ENCODE peak calls at places on chromosomes 1 and 21, in nine cellular contexts. X is right cardiac atrium; S is PC-3; R is aorta; U is left ventricle myocardium inferior; M is pancreas; H is endodermal cell; A is CD8-positive, alpha-beta memory T cell; P is kidney. T is an unnamed sample.

GRCh38 chr1:218164111-218164929 is 120.8 kb upstream of the RRP15 start:
- DNase-seq in X (peak; percentile 66), S (peak; percentile 93), R (no peak), U (peak; percentile 28), M (peak; percentile 62), H (peak; percentile 91), A (no peak), P (peak; percentile 65), T (no peak)

GRCh38 chr1:54488831-54489626 is 59.0 kb upstream of the ACOT11 start:
- DNase-seq in X (peak; percentile 94), S (peak; percentile 84), R (peak; percentile 94), U (peak; percentile 79), M (peak; percentile 95), H (peak; percentile 96), A (peak; percentile 66), P (peak; percentile 93), T (peak; percentile 90)

GRCh38 chr1:36094621-36095061 is 5.9 kb downstream of the ADPRS start:
- DNase-seq in X (no peak), S (no peak), R (peak; percentile 46), U (no peak), M (peak; percentile 41), H (no peak), A (no peak), P (peak; percentile 30), T (no peak)

GRCh38 chr1:209689484-209689883 is 14.3 kb downstream of the G0S2 start:
- DNase-seq in X (peak; percentile 52), S (peak; percentile 65), R (no peak), U (no peak), M (no peak), H (no peak), A (no peak), P (no peak), T (no peak)

GRCh38 chr1:25692560-25692959 is 76.0 kb downstream of the MAN1C1 start:
- DNase-seq in X (peak; percentile 59), S (no peak), R (peak; percentile 43), U (no peak), M (no peak), H (peak; percentile 89), A (no peak), P (no peak), T (no peak)

GRCh38 chr1:168235548-168235885 is 9.7 kb downstream of the SFT2D2 start:
- DNase-seq in X (no peak), S (no peak), R (no peak), U (no peak), M (no peak), H (no peak), A (no peak), P (no peak), T (no peak)

GRCh38 chr1:98086156-98086555 is 165.3 kb upstream of the DPYD start:
- DNase-seq in X (no peak), S (peak; percentile 39), R (no peak), U (no peak), M (no peak), H (no peak), A (no peak), P (no peak), T (no peak)

GRCh38 chr1:67313934-67314671 is 6.4 kb downstream of the IL12RB2 start:
- DNase-seq in X (no peak), S (no peak), R (no peak), U (no peak), M (no peak), H (no peak), A (no peak), P (no peak), T (no peak)

GRCh38 chr1:76190749-76191424 is 116.3 kb downstream of the ST6GALNAC3 start:
- DNase-seq in X (no peak), S (no peak), R (no peak), U (no peak), M (no peak), H (no peak), A (no peak), P (no peak), T (no peak)

GRCh38 chr21:44949161-44950015 is 9.6 kb downstream of the SLX9 start:
- DNase-seq in X (peak; percentile 97), S (peak; percentile 81), R (peak; percentile 96), U (peak; percentile 89), M (peak; percentile 98), H (peak; percentile 98), A (peak; percentile 79), P (peak; percentile 94), T (peak; percentile 89)

GRCh38 chr1:231983266-231984193 is 356.9 kb downstream of the DISC1 start:
- DNase-seq in X (no peak), S (peak; percentile 23), R (no peak), U (no peak), M (no peak), H (peak; percentile 56), A (no peak), P (no peak), T (no peak)

GRCh38 chr1:31521761-31522555 is 54.4 kb upstream of the TINAGL1 start:
- DNase-seq in X (no peak), S (no peak), R (no peak), U (no peak), M (no peak), H (no peak), A (no peak), P (no peak), T (no peak)

DNA sequence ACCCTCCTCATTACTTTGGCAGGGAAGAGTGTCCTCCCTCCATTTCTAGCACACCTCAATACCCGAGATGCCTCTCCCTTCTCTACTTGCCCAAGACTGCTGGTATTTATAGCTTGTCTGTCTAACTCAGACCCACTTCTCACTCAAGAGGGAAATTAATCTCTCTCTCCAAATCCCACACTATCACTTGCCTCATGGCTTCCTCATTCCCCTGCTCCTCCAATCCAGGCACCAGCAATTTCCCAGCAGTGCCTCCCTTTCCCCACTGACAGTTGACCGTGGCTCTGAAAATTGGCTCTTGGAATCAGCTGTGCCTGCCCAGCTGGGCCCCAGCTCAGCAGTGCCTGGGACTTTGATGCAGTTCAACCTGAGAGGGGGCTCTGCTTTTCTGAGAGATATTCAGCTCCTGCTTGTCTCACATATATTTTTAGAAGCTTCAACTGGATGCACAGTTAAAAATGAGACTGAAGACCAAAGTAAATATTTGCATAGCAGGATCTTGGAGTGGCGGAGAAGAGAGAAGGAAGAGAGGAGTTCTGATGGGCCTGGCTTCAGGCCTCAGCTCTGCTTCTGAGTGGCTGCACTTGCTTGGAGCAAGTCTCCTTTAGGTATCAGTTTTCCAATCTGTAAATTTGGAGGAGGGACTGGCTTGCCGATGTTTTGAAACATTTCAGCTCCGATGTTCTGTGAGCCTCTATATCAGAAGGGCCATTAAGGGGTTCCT is 81.1 kb upstream of the SPATA6 start:
- DNase-seq in X (peak; percentile 35), S (no peak), R (no peak), U (no peak), M (no peak), H (no peak), A (no peak), P (no peak), T (no peak)
- H3K27ac ChIP-seq in X (no peak overlapping the region), S (no peak overlapping the region), R (no peak overlapping the region), U (no peak overlapping the region), M (no peak overlapping the region), H (no peak overlapping the region), A (no peak overlapping the region), P (no peak overlapping the region), T (no peak overlapping the region)

GRCh38 chr1:205319081-205320018 is 2.2 kb downstream of the NUAK2 start:
- DNase-seq in X (peak; percentile 86), S (peak; percentile 85), R (no peak), U (peak; percentile 71), M (peak; percentile 73), H (no peak), A (no peak), P (peak; percentile 77), T (peak; percentile 69)
- H3K4me1 ChIP-seq in X (peaks cover 16% of the 10 kb centered on the region), S (peaks cover 42% of the 10 kb centered on the region), R (no peaks in the 10 kb centered on the region), U (peaks cover 72% of the 10 kb centered on the region), M (peaks cover 54% of the 10 kb centered on the region), H (peaks cover 26% of the 10 kb centered on the region), A (peaks cover 63% of the 10 kb centered on the region), P (peaks cover 35% of the 10 kb centered on the region), T (peaks cover 11% of the 10 kb centered on the region)

GRCh38 chr1:33653226-33653625 is 180.8 kb downstream of the ZSCAN20 start:
- DNase-seq in X (peak; percentile 71), S (no peak), R (no peak), U (peak; percentile 54), M (no peak), H (no peak), A (no peak), P (no peak), T (no peak)

GRCh38 chr1:33655496-33655895 is 183.1 kb downstream of the ZSCAN20 start:
- DNase-seq in X (peak; percentile 87), S (no peak), R (no peak), U (peak; percentile 58), M (no peak), H (peak; percentile 15), A (no peak), P (no peak), T (no peak)

GRCh38 chr1:33656467-33656866 is 184.0 kb downstream of the ZSCAN20 start:
- DNase-seq in X (no peak), S (no peak), R (no peak), U (no peak), M (no peak), H (peak; percentile 16), A (no peak), P (no peak), T (no peak)

GRCh38 chr1:33657833-33658232 is 185.4 kb downstream of the ZSCAN20 start:
- DNase-seq in X (no peak), S (no peak), R (no peak), U (peak; percentile 36), M (no peak), H (peak; percentile 13), A (no peak), P (no peak), T (no peak)

DNA sequence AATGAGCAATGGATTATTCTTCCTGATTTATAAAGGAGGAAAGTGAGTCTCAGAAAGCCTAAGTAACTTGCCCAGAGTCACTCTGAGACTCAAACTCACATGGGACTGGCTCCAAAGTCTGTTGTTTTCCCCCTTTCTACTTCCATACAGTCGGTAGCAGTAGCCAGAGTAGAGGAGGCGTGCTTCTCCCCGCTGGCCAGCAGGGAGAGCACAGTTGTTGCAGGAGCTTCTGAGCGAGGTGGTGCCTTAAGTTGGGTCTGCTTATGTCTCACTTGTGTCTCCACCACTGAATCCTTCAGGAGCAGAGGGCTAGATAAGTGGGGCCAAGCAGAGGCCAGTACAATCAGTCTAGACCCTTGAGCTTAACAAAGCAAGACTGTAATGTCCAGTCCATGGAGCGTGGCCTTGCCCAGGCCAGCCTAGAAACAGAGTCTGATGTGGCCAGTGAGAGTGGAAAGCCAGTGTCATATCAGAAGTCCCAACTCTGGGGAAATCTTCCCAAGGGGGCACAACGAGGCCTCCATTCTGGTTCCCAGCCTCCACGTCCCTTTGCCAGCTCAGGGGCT is 181.9 kb downstream of the ZSCAN20 start:
- DNase-seq in X (no peak), S (peak; percentile 8), R (no peak), U (no peak), M (no peak), H (peak; percentile 78), A (no peak), P (no peak), T (no peak)
- H3K27ac ChIP-seq in X (no peak overlapping the region), S (no peak overlapping the region), R (no peak overlapping the region), U (peak overlapping the region; percentile 80), M (no peak overlapping the region), H (no peak overlapping the region), A (no peak overlapping the region), P (no peak overlapping the region), T (no peak overlapping the region)

DNA sequence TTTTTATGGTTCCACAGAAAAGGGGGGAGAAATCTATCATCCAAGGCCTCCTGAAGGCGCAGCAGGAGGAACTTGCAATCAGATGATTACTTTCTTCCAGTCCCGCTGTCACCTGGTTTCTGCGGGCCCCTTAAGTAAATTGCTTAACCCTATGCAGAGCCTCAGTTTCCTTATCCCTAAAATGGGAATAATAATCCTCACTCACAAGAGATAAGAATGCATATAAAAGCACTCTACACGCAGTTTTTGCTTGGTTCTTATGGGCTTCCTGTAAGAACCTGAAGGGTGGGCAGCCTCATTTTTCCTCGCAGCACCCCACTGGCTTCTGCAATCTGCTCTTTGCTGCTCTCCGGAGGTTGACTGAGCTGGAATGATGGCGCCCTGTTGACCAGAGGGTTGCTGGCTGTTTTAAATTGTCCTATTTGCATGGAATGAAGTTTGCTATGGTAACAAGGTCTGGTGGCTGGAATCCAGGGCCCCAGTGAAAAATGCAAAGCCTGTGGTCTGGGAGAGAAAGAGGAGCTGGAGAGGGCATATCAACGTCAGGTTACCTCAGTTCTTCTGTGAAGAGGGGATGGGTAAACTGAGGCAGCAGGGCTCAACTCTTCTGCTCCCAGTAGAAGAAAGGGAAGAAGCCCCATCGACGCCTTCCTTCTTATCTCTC is 1.0 kb upstream of the KAZN start:
- DNase-seq in X (no peak), S (no peak), R (no peak), U (no peak), M (no peak), H (peak; percentile 87), A (no peak), P (no peak), T (no peak)
- H3K4me1 ChIP-seq in X (no peaks in the 10 kb centered on the region), S (peaks cover 3% of the 10 kb centered on the region), R (no peaks in the 10 kb centered on the region), U (peaks cover 18% of the 10 kb centered on the region), M (no peaks in the 10 kb centered on the region), H (peaks cover 7% of the 10 kb centered on the region), A (no peaks in the 10 kb centered on the region), P (peaks cover 5% of the 10 kb centered on the region), T (no peaks in the 10 kb centered on the region)